ENCODE peak calls at places on chromosomes 7 and 10, in seven cellular contexts. Z is GM20000; O is activated CD4-positive, CD25-positive, alpha-beta regulatory T cell; C is iris pigment epithelial cell; D is H7; S is GM19239; P is EL. U is an unnamed sample.
A peak's percentile ranks its signal among the peaks of the same experiment; 100 is the strongest.

GRCh38 chr7:16092711-16093110 is 328.6 kb downstream of the CRPPA start:
- DNase-seq in C (peak; percentile 22), D (no peak), S (no peak), P (no peak), O (no peak), Z (no peak), U (no peak)

GRCh38 chr10:88389456-88389855 is 193.7 kb downstream of the RNLS start:
- DNase-seq in D (no peak), C (peak; percentile 67), P (peak; percentile 55), S (no peak), Z (no peak), O (no peak), U (no peak)

GRCh38 chr10:6226216-6226615 is 23.5 kb downstream of the PFKFB3 start:
- DNase-seq in Z (no peak), P (no peak), C (no peak), S (no peak), D (peak; percentile 25), O (no peak), U (no peak)

GRCh38 chr10:112793197-112793921 is 156.7 kb upstream of the TCF7L2 start:
- DNase-seq in P (peak; percentile 16), D (no peak), Z (no peak), O (no peak), C (peak; percentile 31), S (no peak), U (peak; percentile 49)

GRCh38 chr10:5692476-5693358 is 8.1 kb downstream of the TASOR2 start:
- DNase-seq in C (peak; percentile 61), D (peak; percentile 81), O (peak; percentile 15), P (no peak), S (no peak), Z (peak; percentile 74), U (no peak)

GRCh38 chr10:3119796-3120459 is 52.6 kb downstream of the PFKP start:
- DNase-seq in P (peak; percentile 27), C (peak; percentile 42), D (peak; percentile 91), Z (no peak), S (no peak), O (no peak), U (peak; percentile 7)

GRCh38 chr10:126933116-126933515 is 27.9 kb downstream of the DOCK1 start:
- DNase-seq in O (no peak), D (no peak), C (no peak), Z (no peak), S (no peak), P (no peak), U (no peak)

GRCh38 chr7:139441961-139442360 is 41.5 kb downstream of the KLRG2 start:
- DNase-seq in O (no peak), D (no peak), C (no peak), Z (no peak), P (no peak), S (no peak), U (no peak)

GRCh38 chr10:121644501-121644900 is 46.3 kb upstream of the FGFR2 start:
- DNase-seq in S (no peak), P (no peak), Z (no peak), C (no peak), D (no peak), O (no peak), U (no peak)

GRCh38 chr10:29957887-29958330 is 101.5 kb downstream of the JCAD start:
- DNase-seq in S (no peak), D (no peak), C (peak; percentile 79), Z (no peak), O (no peak), P (no peak), U (no peak)

GRCh38 chr7:159038066-159038465 is 106.6 kb downstream of the VIPR2 start:
- DNase-seq in O (no peak), D (no peak), P (no peak), S (no peak), C (no peak), Z (no peak), U (no peak)

GRCh38 chr10:110498982-110499795 is 1.5 kb downstream of the DUSP5 start:
- DNase-seq in D (peak; percentile 70), P (peak; percentile 83), C (peak; percentile 62), Z (peak; percentile 70), O (peak; percentile 6), S (no peak), U (peak; percentile 68)

GRCh38 chr10:117419921-117420320 is 44.7 kb upstream of the PDZD8 start:
- DNase-seq in S (no peak), P (peak; percentile 39), D (no peak), Z (no peak), O (no peak), C (peak; percentile 7), U (peak; percentile 70)

GRCh38 chr10:77463499-77463898 is 174.1 kb downstream of the KCNMA1 start:
- DNase-seq in O (no peak), Z (no peak), P (no peak), S (no peak), C (no peak), D (no peak), U (peak; percentile 68)

GRCh38 chr7:143892527-143893300 is 9.3 kb downstream of the TCAF1 start:
- DNase-seq in P (peak; percentile 38), Z (no peak), S (no peak), O (no peak), D (peak; percentile 30), C (peak; percentile 62), U (peak; percentile 74)

GRCh38 chr7:47239034-47239433 is 342.9 kb downstream of the TNS3 start:
- DNase-seq in Z (no peak), P (no peak), D (no peak), C (no peak), O (no peak), S (no peak), U (no peak)

GRCh38 chr7:12207046-12207445 is 4.0 kb upstream of the TMEM106B start:
- DNase-seq in S (no peak), Z (no peak), O (no peak), C (peak; percentile 5), P (no peak), D (no peak), U (peak; percentile 56)

GRCh38 chr10:91162050-91162494 is 58.4 kb upstream of the PCGF5 start:
- DNase-seq in Z (no peak), C (peak; percentile 41), S (no peak), D (no peak), O (no peak), P (peak; percentile 71), U (peak; percentile 9)